ENCODE peak calls at places on chromosomes 13 and 19, in ten cellular contexts. One of them, this sample, is unnamed.

GRCh38 chr19:58229255-58229639 is 533 bp downstream of the ZNF544 start:
- DNase-seq in activated T-helper 1 cell treated with anti-CD3 and anti-CD28 coated beads, Interleukin-12 subunit alpha, Interleukin-12 subunit beta, Interleukin-2, Interleukin-4 antibody, amounts not matched to agents 30 ng/mL and 10 ng/mL and 1 ng/mL, durations not matched to agents 14 hours and 24 hours and 36 hours: no peak
- DNase-seq in NB4: peak
- DNase-seq in stimulated activated naive CD8-positive, alpha-beta T cell treated with anti-CD3 and anti-CD28 coated beads, Interleukin-15, Interleukin-2, amounts not matched to agents 100 U/mL and 50 U/mL, for 24 hours: peak
- DNase-seq in cardiac fibroblast: peak
- DNase-seq in AG08395: peak
- DNase-seq in GM19239: no peak
- DNase-seq in stimulated activated CD4-positive, alpha-beta T cell treated with anti-CD3 and anti-CD28 coated beads, Interleukin-2, amount 100 ng/mL, for 48 hours: peak
- DNase-seq in iPS-NIHi11: peak
- DNase-seq in endothelial cell of umbilical vein: peak
- DNase-seq in this sample: no peak

GRCh38 chr13:112692104-112692503 is 2.3 kb downstream of the ATP11A start:
- DNase-seq in stimulated activated CD4-positive, alpha-beta T cell treated with anti-CD3 and anti-CD28 coated beads, Interleukin-2, amount 100 ng/mL, for 48 hours: no peak
- DNase-seq in NB4: no peak
- DNase-seq in AG08395: no peak
- DNase-seq in iPS-NIHi11: no peak
- DNase-seq in endothelial cell of umbilical vein: no peak
- DNase-seq in stimulated activated naive CD8-positive, alpha-beta T cell treated with anti-CD3 and anti-CD28 coated beads, Interleukin-15, Interleukin-2, amounts not matched to agents 100 U/mL and 50 U/mL, for 24 hours: no peak
- DNase-seq in GM19239: no peak
- DNase-seq in activated T-helper 1 cell treated with anti-CD3 and anti-CD28 coated beads, Interleukin-12 subunit alpha, Interleukin-12 subunit beta, Interleukin-2, Interleukin-4 antibody, amounts not matched to agents 30 ng/mL and 10 ng/mL and 1 ng/mL, durations not matched to agents 14 hours and 24 hours and 36 hours: no peak
- DNase-seq in cardiac fibroblast: no peak
- DNase-seq in this sample: no peak

GRCh38 chr13:110950819-110951570 is 36.1 kb upstream of the ANKRD10 start:
- DNase-seq in stimulated activated naive CD8-positive, alpha-beta T cell treated with anti-CD3 and anti-CD28 coated beads, Interleukin-15, Interleukin-2, amounts not matched to agents 100 U/mL and 50 U/mL, for 24 hours: no peak
- DNase-seq in cardiac fibroblast: no peak
- DNase-seq in iPS-NIHi11: no peak
- DNase-seq in AG08395: no peak
- DNase-seq in GM19239: no peak
- DNase-seq in stimulated activated CD4-positive, alpha-beta T cell treated with anti-CD3 and anti-CD28 coated beads, Interleukin-2, amount 100 ng/mL, for 48 hours: no peak
- DNase-seq in endothelial cell of umbilical vein: no peak
- DNase-seq in NB4: no peak
- DNase-seq in activated T-helper 1 cell treated with anti-CD3 and anti-CD28 coated beads, Interleukin-12 subunit alpha, Interleukin-12 subunit beta, Interleukin-2, Interleukin-4 antibody, amounts not matched to agents 30 ng/mL and 10 ng/mL and 1 ng/mL, durations not matched to agents 14 hours and 24 hours and 36 hours: no peak
- DNase-seq in this sample: no peak

GRCh38 chr13:40340368-40341085 is 325.9 kb downstream of the FOXO1 start:
- DNase-seq in iPS-NIHi11: no peak
- DNase-seq in stimulated activated naive CD8-positive, alpha-beta T cell treated with anti-CD3 and anti-CD28 coated beads, Interleukin-15, Interleukin-2, amounts not matched to agents 100 U/mL and 50 U/mL, for 24 hours: no peak
- DNase-seq in cardiac fibroblast: no peak
- DNase-seq in AG08395: no peak
- DNase-seq in endothelial cell of umbilical vein: peak
- DNase-seq in stimulated activated CD4-positive, alpha-beta T cell treated with anti-CD3 and anti-CD28 coated beads, Interleukin-2, amount 100 ng/mL, for 48 hours: no peak
- DNase-seq in NB4: no peak
- DNase-seq in activated T-helper 1 cell treated with anti-CD3 and anti-CD28 coated beads, Interleukin-12 subunit alpha, Interleukin-12 subunit beta, Interleukin-2, Interleukin-4 antibody, amounts not matched to agents 30 ng/mL and 10 ng/mL and 1 ng/mL, durations not matched to agents 14 hours and 24 hours and 36 hours: no peak
- DNase-seq in GM19239: no peak
- DNase-seq in this sample: no peak

GRCh38 chr13:27012482-27013197 is 159.0 kb downstream of the USP12 start:
- DNase-seq in activated T-helper 1 cell treated with anti-CD3 and anti-CD28 coated beads, Interleukin-12 subunit alpha, Interleukin-12 subunit beta, Interleukin-2, Interleukin-4 antibody, amounts not matched to agents 30 ng/mL and 10 ng/mL and 1 ng/mL, durations not matched to agents 14 hours and 24 hours and 36 hours: no peak
- DNase-seq in AG08395: peak
- DNase-seq in stimulated activated CD4-positive, alpha-beta T cell treated with anti-CD3 and anti-CD28 coated beads, Interleukin-2, amount 100 ng/mL, for 48 hours: no peak
- DNase-seq in iPS-NIHi11: no peak
- DNase-seq in stimulated activated naive CD8-positive, alpha-beta T cell treated with anti-CD3 and anti-CD28 coated beads, Interleukin-15, Interleukin-2, amounts not matched to agents 100 U/mL and 50 U/mL, for 24 hours: no peak
- DNase-seq in GM19239: no peak
- DNase-seq in cardiac fibroblast: peak
- DNase-seq in NB4: peak
- DNase-seq in endothelial cell of umbilical vein: no peak
- DNase-seq in this sample: no peak

GRCh38 chr19:29666634-29667389 is 1.6 kb downstream of the PLEKHF1 start:
- DNase-seq in GM19239: no peak
- DNase-seq in NB4: no peak
- DNase-seq in stimulated activated naive CD8-positive, alpha-beta T cell treated with anti-CD3 and anti-CD28 coated beads, Interleukin-15, Interleukin-2, amounts not matched to agents 100 U/mL and 50 U/mL, for 24 hours: peak
- DNase-seq in cardiac fibroblast: peak
- DNase-seq in iPS-NIHi11: peak
- DNase-seq in activated T-helper 1 cell treated with anti-CD3 and anti-CD28 coated beads, Interleukin-12 subunit alpha, Interleukin-12 subunit beta, Interleukin-2, Interleukin-4 antibody, amounts not matched to agents 30 ng/mL and 10 ng/mL and 1 ng/mL, durations not matched to agents 14 hours and 24 hours and 36 hours: no peak
- DNase-seq in endothelial cell of umbilical vein: peak
- DNase-seq in AG08395: peak
- DNase-seq in stimulated activated CD4-positive, alpha-beta T cell treated with anti-CD3 and anti-CD28 coated beads, Interleukin-2, amount 100 ng/mL, for 48 hours: no peak
- DNase-seq in this sample: no peak

GRCh38 chr13:99974296-99974938 is 2.9 kb upstream of the ZIC5 start:
- DNase-seq in GM19239: no peak
- DNase-seq in cardiac fibroblast: no peak
- DNase-seq in NB4: no peak
- DNase-seq in iPS-NIHi11: no peak
- DNase-seq in stimulated activated CD4-positive, alpha-beta T cell treated with anti-CD3 and anti-CD28 coated beads, Interleukin-2, amount 100 ng/mL, for 48 hours: no peak
- DNase-seq in endothelial cell of umbilical vein: no peak
- DNase-seq in stimulated activated naive CD8-positive, alpha-beta T cell treated with anti-CD3 and anti-CD28 coated beads, Interleukin-15, Interleukin-2, amounts not matched to agents 100 U/mL and 50 U/mL, for 24 hours: no peak
- DNase-seq in AG08395: no peak
- DNase-seq in activated T-helper 1 cell treated with anti-CD3 and anti-CD28 coated beads, Interleukin-12 subunit alpha, Interleukin-12 subunit beta, Interleukin-2, Interleukin-4 antibody, amounts not matched to agents 30 ng/mL and 10 ng/mL and 1 ng/mL, durations not matched to agents 14 hours and 24 hours and 36 hours: no peak
- DNase-seq in this sample: no peak

GRCh38 chr19:1016647-1017114 is 4.2 kb downstream of the TMEM259 start:
- DNase-seq in activated T-helper 1 cell treated with anti-CD3 and anti-CD28 coated beads, Interleukin-12 subunit alpha, Interleukin-12 subunit beta, Interleukin-2, Interleukin-4 antibody, amounts not matched to agents 30 ng/mL and 10 ng/mL and 1 ng/mL, durations not matched to agents 14 hours and 24 hours and 36 hours: no peak
- DNase-seq in GM19239: no peak
- DNase-seq in stimulated activated CD4-positive, alpha-beta T cell treated with anti-CD3 and anti-CD28 coated beads, Interleukin-2, amount 100 ng/mL, for 48 hours: no peak
- DNase-seq in cardiac fibroblast: peak
- DNase-seq in stimulated activated naive CD8-positive, alpha-beta T cell treated with anti-CD3 and anti-CD28 coated beads, Interleukin-15, Interleukin-2, amounts not matched to agents 100 U/mL and 50 U/mL, for 24 hours: no peak
- DNase-seq in endothelial cell of umbilical vein: peak
- DNase-seq in AG08395: peak
- DNase-seq in iPS-NIHi11: no peak
- DNase-seq in NB4: no peak
- DNase-seq in this sample: no peak

GRCh38 chr13:69641773-69642172 is 465.9 kb upstream of the ATXN8OS start:
- DNase-seq in GM19239: no peak
- DNase-seq in AG08395: no peak
- DNase-seq in NB4: no peak
- DNase-seq in stimulated activated naive CD8-positive, alpha-beta T cell treated with anti-CD3 and anti-CD28 coated beads, Interleukin-15, Interleukin-2, amounts not matched to agents 100 U/mL and 50 U/mL, for 24 hours: no peak
- DNase-seq in endothelial cell of umbilical vein: no peak
- DNase-seq in stimulated activated CD4-positive, alpha-beta T cell treated with anti-CD3 and anti-CD28 coated beads, Interleukin-2, amount 100 ng/mL, for 48 hours: no peak
- DNase-seq in cardiac fibroblast: no peak
- DNase-seq in iPS-NIHi11: no peak
- DNase-seq in activated T-helper 1 cell treated with anti-CD3 and anti-CD28 coated beads, Interleukin-12 subunit alpha, Interleukin-12 subunit beta, Interleukin-2, Interleukin-4 antibody, amounts not matched to agents 30 ng/mL and 10 ng/mL and 1 ng/mL, durations not matched to agents 14 hours and 24 hours and 36 hours: no peak
- DNase-seq in this sample: no peak

GRCh38 chr13:109704771-109705628 is 81.4 kb downstream of the IRS2 start:
- DNase-seq in stimulated activated naive CD8-positive, alpha-beta T cell treated with anti-CD3 and anti-CD28 coated beads, Interleukin-15, Interleukin-2, amounts not matched to agents 100 U/mL and 50 U/mL, for 24 hours: no peak
- DNase-seq in endothelial cell of umbilical vein: no peak
- DNase-seq in NB4: peak
- DNase-seq in activated T-helper 1 cell treated with anti-CD3 and anti-CD28 coated beads, Interleukin-12 subunit alpha, Interleukin-12 subunit beta, Interleukin-2, Interleukin-4 antibody, amounts not matched to agents 30 ng/mL and 10 ng/mL and 1 ng/mL, durations not matched to agents 14 hours and 24 hours and 36 hours: no peak
- DNase-seq in iPS-NIHi11: no peak
- DNase-seq in stimulated activated CD4-positive, alpha-beta T cell treated with anti-CD3 and anti-CD28 coated beads, Interleukin-2, amount 100 ng/mL, for 48 hours: no peak
- DNase-seq in GM19239: no peak
- DNase-seq in cardiac fibroblast: peak
- DNase-seq in AG08395: no peak
- DNase-seq in this sample: no peak